ENCODE peak calls at places on chromosomes 16 and 17, in eight cellular contexts. V is fibroblast of lung, S is neural progenitor cell, B is adrenal gland, E is heart left ventricle, J is esophagus squamous epithelium, Z is tibial nerve, L is GM23248. M is an unnamed sample. For H3K9me3, the result is how much of the 10 kb centered on the place peaks cover.

GRCh38 chr16:72856797-72857196 is 191.1 kb downstream of the ZFHX3 start:
- DNase-seq in L (peak), B (no peak), V (no peak), Z (no peak), J (no peak), S (peak), E (no peak), M (no peak)

GRCh38 chr16:76193851-76194620 is 83.2 kb upstream of the CNTNAP4 start:
- DNase-seq in Z (no peak), E (no peak), L (no peak), J (no peak), B (peak), S (no peak), V (no peak), M (no peak)

GRCh38 chr16:1551166-1551565 is 17.7 kb downstream of the TMEM204 start:
- DNase-seq in B (no peak), V (no peak), S (no peak), E (no peak), J (no peak), L (no peak), Z (no peak), M (no peak)

GRCh38 chr17:35372846-35373531 is 432 bp downstream of the SLFN11 start:
- DNase-seq in E (no peak), J (no peak), V (no peak), B (no peak), S (peak), L (peak), Z (no peak), M (no peak)

GRCh38 chr17:5822281-5823060 is 238.2 kb upstream of the NLRP1 start:
- DNase-seq in B (no peak), E (no peak), L (no peak), S (no peak), Z (no peak), V (no peak), J (no peak), M (no peak)

GRCh38 chr17:3761061-3761917 is 37.6 kb downstream of the HASPIN start:
- DNase-seq in B (no peak), V (no peak), Z (no peak), J (no peak), E (no peak), S (no peak), L (peak), M (no peak)

GRCh38 chr17:77841742-77842141 is 116.8 kb upstream of the TNRC6C start:
- DNase-seq in V (no peak), S (no peak), L (no peak), J (no peak), B (no peak), E (no peak), Z (no peak), M (no peak)

GRCh38 chr17:78258323-78259229 is 27.1 kb downstream of the TMEM235 start:
- DNase-seq in S (peak), L (peak), B (no peak), V (peak), E (peak), J (no peak), Z (no peak), M (peak)

GRCh38 chr17:3792481-3792880 is 8.5 kb downstream of the ITGAE start:
- DNase-seq in Z (no peak), V (no peak), E (no peak), J (no peak), S (no peak), B (no peak), L (no peak), M (no peak)

GRCh38 chr17:77392376-77393273 is 251.9 kb downstream of the SEC14L1 start:
- DNase-seq in V (no peak), E (no peak), B (peak), S (peak), Z (no peak), J (no peak), L (peak), M (peak)

GRCh38 chr16:84098939-84099338 is 17.8 kb downstream of the MBTPS1 start:
- DNase-seq in V (peak), B (no peak), Z (no peak), L (no peak), J (no peak), E (no peak), S (no peak), M (no peak)
- H3K27ac ChIP-seq in V (no peak), B (no peak), Z (no peak), L (peak), J (no peak), E (no peak), S (no peak), M (no peak)

DNA sequence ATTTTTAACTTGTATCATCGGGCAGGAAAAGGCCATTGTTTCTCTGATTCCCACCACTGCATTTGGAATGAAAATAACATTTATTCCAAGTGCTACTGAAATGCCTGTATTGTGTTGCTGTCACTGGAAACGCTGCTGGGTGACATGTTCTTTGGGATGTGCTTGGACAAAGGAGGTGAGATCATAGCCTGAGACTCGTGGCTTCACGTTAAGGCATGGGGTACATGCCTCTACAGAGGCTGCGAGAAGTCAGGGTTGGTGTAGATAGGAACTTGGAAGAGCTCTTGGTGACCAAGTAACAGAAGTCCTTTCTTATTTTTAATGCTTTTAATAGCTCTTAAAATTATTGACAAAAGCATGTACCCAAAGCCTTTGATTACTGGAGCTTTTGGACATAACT is 58.8 kb upstream of the MAF start:
- DNase-seq in B (no peak), S (no peak), Z (no peak), E (no peak), J (no peak), L (no peak), V (no peak), M (no peak)
- H3K9me3 ChIP-seq in B (under half), S (under half), Z (under half), E (under half), J (under half), L (under half), V (under half), M (under half)

GRCh38 chr17:7615265-7615747 is 609 bp upstream of the FXR2 start:
- DNase-seq in E (no peak), V (no peak), L (no peak), B (no peak), J (no peak), Z (no peak), S (no peak), M (no peak)

GRCh38 chr17:7613769-7614421 is 802 bp downstream of the FXR2 start:
- DNase-seq in L (peak), B (no peak), S (no peak), J (no peak), V (peak), Z (no peak), E (no peak), M (no peak)

GRCh38 chr17:7612294-7612640 is 2.4 kb downstream of the FXR2 start:
- DNase-seq in J (no peak), V (peak), B (no peak), E (no peak), S (no peak), L (no peak), Z (no peak), M (no peak)

GRCh38 chr17:7611635-7612293 is 2.9 kb downstream of the FXR2 start:
- DNase-seq in S (no peak), B (no peak), L (no peak), E (no peak), J (no peak), V (no peak), Z (no peak), M (no peak)

DNA sequence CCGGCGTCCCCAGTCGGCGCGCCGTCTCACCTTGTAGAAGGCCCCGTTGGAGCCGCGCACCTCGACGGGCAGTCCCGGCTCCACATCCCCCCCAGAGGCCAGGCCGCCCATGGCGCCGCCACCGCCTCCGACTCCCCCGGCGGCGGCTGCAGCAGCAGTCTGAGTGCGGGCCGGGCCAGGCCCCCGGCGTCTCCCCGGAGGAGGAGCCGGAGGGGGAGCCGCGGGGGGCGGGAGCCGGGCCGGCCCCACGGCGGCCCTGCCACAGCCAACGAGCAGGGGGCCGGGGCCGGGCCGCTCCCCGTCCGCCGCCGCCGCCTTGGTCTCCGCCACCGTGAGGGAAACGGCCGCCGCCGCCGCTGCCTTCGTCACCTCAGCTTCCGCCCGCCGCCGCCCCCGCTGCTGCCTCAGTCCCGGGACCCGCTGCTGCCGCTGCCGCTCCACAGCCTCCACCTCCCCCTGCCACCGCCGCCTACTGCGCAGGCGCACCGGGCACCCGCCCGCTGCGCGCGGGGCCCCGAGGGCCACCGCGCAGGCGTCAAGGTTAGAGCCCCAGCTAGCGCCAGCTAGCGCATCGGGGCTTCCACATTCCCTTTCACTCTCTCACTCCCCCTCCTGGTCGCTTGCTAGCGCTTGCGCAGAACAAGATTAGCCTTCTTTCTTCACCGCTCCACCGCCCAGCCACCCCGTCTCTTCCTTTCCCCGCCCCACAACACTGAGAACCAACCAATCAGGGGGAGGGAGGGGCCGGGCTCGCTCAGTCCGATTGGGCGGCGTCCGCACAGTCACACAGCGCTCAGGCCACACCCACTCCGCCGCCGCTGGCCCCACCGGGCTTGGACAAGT is at the start of gene FXR2:
- DNase-seq in L (peak), J (peak), Z (peak), E (peak), V (peak), S (peak), B (peak), M (peak)
- H3K27ac ChIP-seq in L (peak), J (peak), Z (peak), E (peak), V (peak), S (peak), B (peak), M (peak)

DNA sequence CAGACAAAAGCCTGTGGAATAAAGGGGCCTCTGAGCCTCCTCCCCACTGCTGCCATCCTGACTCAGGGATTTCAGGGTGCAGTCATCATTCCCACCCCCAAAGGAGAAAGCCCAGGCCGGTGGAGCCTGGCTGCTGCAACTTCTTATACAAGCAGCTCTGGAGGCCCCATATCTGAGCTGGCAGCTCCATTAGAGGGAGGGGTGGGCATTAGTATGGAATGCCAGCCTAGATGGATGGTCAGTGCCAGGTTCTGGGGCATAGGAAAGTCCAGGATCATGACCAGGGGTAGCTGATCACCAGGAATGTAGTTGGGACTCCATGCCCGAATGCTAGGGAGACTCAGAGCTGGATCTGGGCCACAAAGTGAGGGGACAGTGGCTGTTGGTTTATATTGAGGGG is 581.0 kb downstream of the KCNJ18 start:
- DNase-seq in S (no peak), J (no peak), L (no peak), Z (no peak), V (no peak), E (no peak), B (no peak), M (no peak)
- H3K9me3 ChIP-seq in S (under half), J (under half), L (under half), Z (under half), V (under half), E (under half), B (under half), M (under half)

GRCh38 chr17:47821031-47821423 is 567 bp downstream of the OSBPL7 start:
- DNase-seq in V (no peak), L (no peak), S (no peak), B (no peak), E (peak), Z (no peak), J (no peak), M (no peak)
- H3K27ac ChIP-seq in V (no peak), L (peak), S (no peak), B (no peak), E (no peak), Z (peak), J (peak), M (peak)

DNA sequence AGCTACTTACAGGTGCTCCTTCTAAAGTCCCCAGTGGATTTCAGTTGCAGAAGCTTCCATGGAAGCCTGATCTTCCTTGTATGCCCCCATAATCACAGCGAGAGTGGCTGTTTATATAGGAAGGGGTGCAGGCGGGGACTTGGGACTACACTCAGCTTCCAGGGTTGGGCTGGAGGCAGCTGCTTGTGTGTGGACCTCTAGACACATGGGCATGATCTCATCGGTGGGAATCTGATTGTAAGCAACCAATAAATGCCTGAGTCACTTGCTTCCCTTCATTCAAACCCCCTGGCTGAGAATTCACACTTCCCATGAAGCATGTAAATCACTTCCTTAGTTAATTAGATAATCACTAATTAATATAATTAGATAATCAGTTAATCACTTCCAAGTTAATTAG is 1.0 kb upstream of the KRT20 start:
- DNase-seq in J (no peak), L (peak), V (peak), S (no peak), B (no peak), E (no peak), Z (no peak), M (no peak)
- H3K9me3 ChIP-seq in J (under half), L (under half), V (under half), S (under half), B (under half), E (under half), Z (under half), M (under half)

DNA sequence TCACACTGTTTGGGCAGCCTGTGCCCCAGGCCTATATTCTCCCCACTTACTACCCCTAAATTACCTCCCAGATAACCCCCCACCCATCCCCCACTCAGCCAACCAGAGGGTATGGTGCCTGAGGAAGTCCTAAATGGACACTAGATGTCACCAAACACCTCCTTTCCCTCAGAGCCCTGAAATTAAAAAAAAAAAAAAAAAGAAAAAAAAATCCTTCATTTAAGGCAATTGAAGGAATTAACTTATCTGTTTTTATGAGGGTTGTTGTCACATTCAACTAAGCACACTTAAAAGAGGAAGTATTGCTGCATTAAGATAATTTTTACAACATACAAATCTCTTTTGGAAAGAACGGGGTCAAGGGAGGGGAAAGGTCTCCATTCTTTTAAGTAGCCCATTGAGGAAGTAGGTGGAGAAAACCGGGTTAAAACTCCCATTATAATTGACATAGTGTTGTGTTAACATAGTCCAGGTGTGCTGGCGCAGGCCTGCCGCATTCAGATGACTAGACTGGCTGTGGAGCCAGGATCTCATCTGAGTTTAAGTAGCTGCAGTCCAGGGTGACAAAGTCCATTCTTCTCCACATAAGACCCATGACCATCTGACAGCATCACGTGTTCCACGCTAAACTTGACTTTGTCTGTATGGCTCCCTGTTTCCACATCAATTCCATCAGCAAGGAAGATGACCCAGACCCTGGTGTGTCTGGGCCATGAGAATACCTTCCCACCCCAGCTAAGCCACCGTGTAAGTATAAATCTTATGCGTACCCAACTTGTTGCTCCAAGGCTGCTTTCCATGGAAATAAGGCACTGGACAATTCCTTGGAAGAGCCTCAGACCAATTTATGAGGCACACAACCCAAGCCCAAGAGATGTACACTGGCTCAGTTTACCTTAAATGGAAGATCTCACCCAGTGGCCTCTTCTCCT is 46.4 kb downstream of the SNX11 start:
- DNase-seq in S (peak), V (peak), L (peak), E (no peak), B (peak), J (no peak), Z (no peak), M (no peak)
- H3K27ac ChIP-seq in S (no peak), V (no peak), L (no peak), E (no peak), B (no peak), J (no peak), Z (no peak), M (no peak)

DNA sequence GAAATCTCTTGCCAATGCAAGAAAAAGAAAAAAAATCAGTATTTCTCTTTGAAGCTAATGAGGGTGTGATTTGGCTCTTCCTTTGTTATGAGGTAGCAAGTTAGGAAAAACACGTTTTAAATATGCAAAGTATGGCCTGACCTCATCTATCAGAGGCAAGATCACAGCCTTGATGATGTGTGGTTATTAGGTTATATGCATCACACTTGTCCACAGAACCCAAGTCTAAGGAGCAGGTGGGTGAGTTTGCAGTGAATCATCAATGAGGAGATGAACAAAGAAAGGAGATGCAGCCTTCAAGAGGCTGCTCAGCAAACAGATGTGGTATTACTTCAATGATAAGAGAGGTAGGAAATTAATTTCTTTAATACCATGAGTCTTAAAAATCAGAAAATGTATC is 594.8 kb upstream of the CDH5 start:
- DNase-seq in E (no peak), J (no peak), S (no peak), Z (no peak), L (no peak), B (no peak), V (peak), M (no peak)
- H3K9me3 ChIP-seq in E (under half), J (under half), S (under half), Z (under half), L (under half), B (under half), V (under half), M (under half)

DNA sequence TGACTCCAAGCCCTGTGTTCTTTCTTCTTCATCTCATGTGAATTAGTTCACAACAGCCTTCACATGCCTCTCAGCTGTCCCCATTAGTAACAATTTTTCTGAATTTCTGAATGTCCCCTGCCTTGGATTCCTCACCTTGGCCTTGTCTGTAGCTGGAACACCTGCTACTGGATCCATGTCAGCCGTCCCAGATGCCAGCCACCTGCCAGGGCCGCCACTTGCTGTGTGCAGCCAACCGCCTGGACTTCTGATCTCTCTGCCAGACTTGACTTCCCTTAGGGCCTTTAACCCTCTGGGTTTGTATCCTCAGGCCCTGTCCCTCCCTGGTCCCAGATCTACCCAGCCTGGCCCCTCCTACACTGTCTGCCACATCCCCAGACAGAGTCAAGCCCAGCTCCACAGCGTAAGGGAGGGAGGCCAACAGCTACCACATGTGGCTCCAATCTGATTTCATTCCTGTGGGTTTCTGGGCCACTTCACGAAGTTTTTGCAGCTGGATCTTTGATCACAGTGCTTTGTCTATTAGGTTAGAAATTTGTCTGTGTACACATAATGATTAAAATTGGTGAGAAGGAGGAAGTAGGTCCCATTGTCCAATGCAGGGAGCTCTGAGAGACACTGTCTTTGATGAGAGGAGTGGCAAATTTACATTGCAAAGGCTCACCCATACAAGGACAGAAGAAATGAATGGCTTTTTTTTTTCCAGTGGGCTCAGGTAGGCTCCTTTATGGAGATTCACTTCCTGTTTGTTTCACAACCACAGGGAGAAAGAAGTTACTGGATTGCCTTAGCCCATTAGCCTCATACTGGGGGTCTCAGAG is 15.3 kb downstream of the MPP2 start:
- DNase-seq in B (no peak), E (no peak), L (peak), Z (no peak), S (no peak), J (no peak), V (peak), M (no peak)
- H3K27ac ChIP-seq in B (no peak), E (no peak), L (no peak), Z (no peak), S (no peak), J (no peak), V (no peak), M (no peak)

GRCh38 chr17:70037498-70037897 is 37.5 kb upstream of the KCNJ16 start:
- DNase-seq in E (no peak), L (no peak), V (no peak), J (no peak), S (no peak), Z (no peak), B (no peak), M (no peak)
- H3K9me3 ChIP-seq in E (under half), L (under half), V (under half), J (under half), S (under half), Z (under half), B (under half), M (under half)